ENCODE peak calls at places on chromosomes 11 and 22, in ten cellular contexts. R is adrenal gland; D is psoas muscle; E is heart left ventricle; L is CD4-positive, alpha-beta memory T cell; C is cardiac muscle cell; U is Peyer's patch; V is lower lobe of right lung; H is uterus; Q is SJSA1. N is an unnamed sample.

GRCh38 chr11:126495806-126496205 is 140.3 kb downstream of the ST3GAL4 start:
- DNase-seq in Q (no peak), D (peak; percentile 6), R (no peak), H (no peak), C (no peak), L (no peak), V (no peak), E (no peak), U (no peak), N (no peak)

GRCh38 chr22:42842658-42843370 is 14.3 kb downstream of the ARFGAP3 start:
- DNase-seq in D (no peak), Q (no peak), E (no peak), L (no peak), C (no peak), H (no peak), V (no peak), R (peak; percentile 57), U (no peak), N (no peak)

GRCh38 chr11:2689551-2690260 is 10.1 kb downstream of the KCNQ1OT1 start:
- DNase-seq in V (no peak), E (peak; percentile 20), H (peak; percentile 4), U (no peak), L (no peak), D (peak; percentile 43), C (no peak), Q (no peak), R (peak; percentile 6), N (no peak)

GRCh38 chr11:72829178-72829577 is 15.0 kb downstream of the ATG16L2 start:
- DNase-seq in D (no peak), C (no peak), Q (no peak), R (no peak), E (no peak), H (no peak), V (peak; percentile 38), L (no peak), U (no peak), N (no peak)

GRCh38 chr22:27625769-27626674 is 175.5 kb downstream of the MN1 start:
- DNase-seq in V (no peak), U (no peak), D (no peak), L (no peak), E (no peak), Q (no peak), C (no peak), R (peak; percentile 36), H (no peak), N (no peak)

GRCh38 chr11:31870609-31871309 is 59.6 kb upstream of the PAX6 start:
- DNase-seq in D (peak; percentile 53), H (no peak), Q (peak; percentile 49), C (peak; percentile 46), E (peak; percentile 39), L (peak; percentile 1), R (peak; percentile 40), U (no peak), V (peak; percentile 47), N (peak; percentile 14)

GRCh38 chr11:112024178-112024777 is 930 bp upstream of the DLAT start:
- DNase-seq in V (no peak), R (no peak), D (no peak), H (no peak), E (no peak), L (peak; percentile 16), Q (no peak), C (no peak), U (peak; percentile 59), N (no peak)

GRCh38 chr11:27501102-27501501 is 5.5 kb downstream of the LIN7C start:
- DNase-seq in V (no peak), U (no peak), L (no peak), E (no peak), H (no peak), C (no peak), D (no peak), R (no peak), Q (no peak), N (no peak)

GRCh38 chr11:8267280-8267679 is 3.6 kb upstream of the LMO1 start:
- DNase-seq in E (no peak), V (no peak), D (no peak), H (peak; percentile 1), L (no peak), R (no peak), Q (peak; percentile 9), U (no peak), C (no peak), N (no peak)

GRCh38 chr11:76798656-76799055 is 15.5 kb downstream of the TSKU start:
- DNase-seq in H (no peak), L (no peak), C (no peak), R (no peak), V (no peak), U (no peak), D (no peak), E (no peak), Q (no peak), N (no peak)

GRCh38 chr22:33038131-33038772 is 19.9 kb downstream of the SYN3 start:
- DNase-seq in Q (no peak), U (no peak), D (no peak), L (no peak), C (peak; percentile 51), H (no peak), V (no peak), R (no peak), E (no peak), N (no peak)

GRCh38 chr22:21701384-21701971 is 34.1 kb downstream of the YPEL1 start:
- DNase-seq in E (no peak), U (no peak), Q (no peak), V (no peak), H (no peak), C (no peak), L (no peak), R (no peak), D (no peak), N (no peak)

GRCh38 chr11:3905080-3905953 is 49.9 kb downstream of the STIM1 start:
- DNase-seq in R (peak; percentile 51), Q (peak; percentile 91), V (peak; percentile 57), C (peak; percentile 96), L (peak; percentile 77), D (no peak), H (no peak), U (no peak), E (no peak), N (peak; percentile 43)

GRCh38 chr22:45626198-45626651 is 45.4 kb upstream of the ATXN10 start:
- DNase-seq in E (no peak), Q (no peak), H (no peak), U (no peak), V (peak; percentile 60), D (no peak), C (no peak), L (no peak), R (no peak), N (no peak)

GRCh38 chr11:47532597-47533213 is 20.2 kb downstream of the CELF1 start:
- DNase-seq in U (no peak), V (no peak), L (no peak), C (peak; percentile 50), D (no peak), H (no peak), Q (no peak), E (no peak), R (no peak), N (no peak)
- H3K4me1 ChIP-seq in U (no peaks in the 10 kb centered on the region), V (peaks cover 55% of the 10 kb centered on the region), L (peaks cover 51% of the 10 kb centered on the region), C (peaks cover 21% of the 10 kb centered on the region), D (peaks cover 57% of the 10 kb centered on the region), H (peaks cover 10% of the 10 kb centered on the region), Q (peaks cover 3% of the 10 kb centered on the region), E (peaks cover 62% of the 10 kb centered on the region), R (peaks cover 27% of the 10 kb centered on the region), N (peaks cover 78% of the 10 kb centered on the region)

GRCh38 chr11:250274-250673 is 13.5 kb downstream of the PSMD13 start:
- DNase-seq in U (no peak), E (no peak), Q (no peak), D (no peak), C (no peak), L (no peak), H (no peak), V (no peak), R (no peak), N (no peak)

GRCh38 chr11:251550-251949 is 14.8 kb downstream of the PSMD13 start:
- DNase-seq in D (no peak), H (no peak), C (no peak), R (no peak), U (no peak), V (no peak), Q (no peak), E (no peak), L (no peak), N (no peak)

GRCh38 chr11:252666-253065 is 15.9 kb downstream of the PSMD13 start:
- DNase-seq in U (no peak), R (no peak), L (no peak), Q (no peak), D (no peak), V (no peak), H (no peak), E (no peak), C (no peak), N (no peak)

GRCh38 chr11:249062-249461 is 12.3 kb downstream of the PSMD13 start:
- DNase-seq in Q (no peak), V (no peak), U (no peak), C (no peak), L (no peak), R (no peak), E (no peak), D (no peak), H (no peak), N (no peak)

DNA sequence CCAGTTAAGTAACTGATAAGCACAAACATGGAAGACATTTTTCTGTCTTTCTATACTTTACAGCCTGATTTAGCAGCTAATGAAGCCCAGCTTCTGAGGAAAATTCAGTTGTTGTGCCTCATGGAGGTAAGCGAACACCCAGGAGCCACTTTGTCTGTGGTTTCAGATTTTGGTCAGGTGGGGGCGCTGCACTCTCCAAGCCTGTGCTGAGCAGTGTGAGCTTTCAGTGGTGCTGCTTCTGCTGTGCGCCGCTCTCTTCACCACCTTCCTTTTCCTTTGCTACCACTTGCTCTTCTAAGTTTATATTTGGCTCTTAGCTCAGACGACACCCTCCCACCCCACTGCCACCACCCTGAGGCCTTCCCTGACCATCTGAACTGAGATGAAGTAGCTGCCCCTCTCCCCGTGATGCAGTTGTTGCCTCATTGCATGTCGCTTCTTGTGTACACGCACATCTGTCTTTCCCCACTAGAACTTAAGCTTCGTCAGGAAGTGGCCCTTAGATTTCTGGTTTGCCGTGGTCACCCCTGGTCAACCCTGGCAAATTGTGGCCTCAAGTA is 14.0 kb downstream of the PSMD13 start:
- DNase-seq in V (peak; percentile 77), E (peak; percentile 47), D (peak; percentile 68), H (no peak), U (peak; percentile 76), Q (no peak), R (peak; percentile 32), L (peak; percentile 75), C (peak; percentile 68), N (no peak)
- H3K36me3 ChIP-seq in V (peaks cover 77% of the 10 kb centered on the region), E (peaks cover 5% of the 10 kb centered on the region), D (peaks cover 6% of the 10 kb centered on the region), H (no peaks in the 10 kb centered on the region), U (no peaks in the 10 kb centered on the region), Q (peaks cover 76% of the 10 kb centered on the region), R (no peaks in the 10 kb centered on the region), L (peaks cover 51% of the 10 kb centered on the region), C (peaks cover 47% of the 10 kb centered on the region), N (peaks cover 76% of the 10 kb centered on the region)

GRCh38 chr11:120307476-120307875 is 17.6 kb upstream of the TLCD5 start:
- DNase-seq in R (no peak), Q (no peak), H (no peak), E (no peak), C (no peak), V (no peak), L (no peak), D (no peak), U (no peak), N (no peak)
- H3K27ac ChIP-seq in R (no peak overlapping the region), Q (no peak overlapping the region), H (no peak overlapping the region), E (no peak overlapping the region), C (no peak overlapping the region), V (no peak overlapping the region), L (no peak overlapping the region), D (no peak overlapping the region), U (no peak overlapping the region), N (no peak overlapping the region)

GRCh38 chr11:119676461-119677020 is 52.5 kb downstream of the NECTIN1 start:
- DNase-seq in Q (no peak), H (no peak), D (no peak), V (no peak), C (peak; percentile 19), U (no peak), R (no peak), E (no peak), L (no peak), N (no peak)
- H3K4me1 ChIP-seq in Q (peaks cover 10% of the 10 kb centered on the region), H (no peaks in the 10 kb centered on the region), D (peaks cover 3% of the 10 kb centered on the region), V (peaks cover 19% of the 10 kb centered on the region), C (no peaks in the 10 kb centered on the region), U (peaks cover 9% of the 10 kb centered on the region), R (no peaks in the 10 kb centered on the region), E (peaks cover 44% of the 10 kb centered on the region), L (no peaks in the 10 kb centered on the region), N (no peaks in the 10 kb centered on the region)